ENCODE peak calls at places on chromosomes 5 and 9, in nine cellular contexts. Z is fibroblast of mammary gland; O is T-helper 1 cell; P is effector memory CD4-positive, alpha-beta T cell; Q is colonic mucosa; C is non-pigmented ciliary epithelial cell; V is heart right ventricle; E is iPS-NIHi11; H is trophoblast cell. U is an unnamed sample.

GRCh38 chr9:134286513-134287245 is 39.6 kb upstream of the RXRA start:
- DNase-seq in Z (no peak), O (no peak), P (no peak), Q (no peak), C (no peak), V (peak), E (no peak), H (no peak), U (no peak)

GRCh38 chr9:83698976-83699585 is 8.7 kb downstream of the UBQLN1 start:
- DNase-seq in Z (no peak), O (no peak), P (no peak), Q (no peak), C (no peak), V (no peak), E (no peak), H (no peak), U (no peak)

GRCh38 chr5:52269395-52269794 is 518.3 kb upstream of the ITGA1 start:
- DNase-seq in Z (no peak), O (no peak), P (no peak), Q (no peak), C (no peak), V (no peak), E (no peak), H (no peak), U (no peak)

GRCh38 chr9:4820172-4820571 is 27.4 kb downstream of the RCL1 start:
- DNase-seq in Z (no peak), O (no peak), P (no peak), Q (no peak), C (no peak), V (no peak), E (no peak), H (no peak), U (no peak)

GRCh38 chr9:108241384-108241783 is 614.4 kb downstream of the ACTL7B start:
- DNase-seq in Z (no peak), O (no peak), P (no peak), Q (no peak), C (no peak), V (no peak), E (peak), H (no peak), U (peak)

GRCh38 chr5:148974638-148975330 is 88.1 kb downstream of the SH3TC2 start:
- DNase-seq in Z (no peak), O (no peak), P (no peak), Q (no peak), C (no peak), V (no peak), E (no peak), H (peak), U (no peak)

GRCh38 chr5:158725223-158725825 is 374.4 kb downstream of the EBF1 start:
- DNase-seq in Z (peak), O (no peak), P (no peak), Q (no peak), C (no peak), V (no peak), E (no peak), H (no peak), U (no peak)

GRCh38 chr9:98879958-98880300 is 63.8 kb upstream of the COL15A1 start:
- DNase-seq in Z (no peak), O (no peak), P (no peak), Q (no peak), C (no peak), V (peak), E (no peak), H (no peak), U (no peak)

GRCh38 chr9:95770653-95771131 is 104.8 kb upstream of the ERCC6L2 start:
- DNase-seq in Z (no peak), O (no peak), P (no peak), Q (no peak), C (no peak), V (no peak), E (peak), H (peak), U (peak)

GRCh38 chr5:19531374-19531952 is 456.5 kb downstream of the CDH18 start:
- DNase-seq in Z (peak), O (no peak), P (no peak), Q (no peak), C (no peak), V (no peak), E (no peak), H (peak), U (no peak)

GRCh38 chr9:112764344-112764743 is 13.8 kb downstream of the SNX30 start:
- DNase-seq in Z (peak), O (no peak), P (no peak), Q (no peak), C (peak), V (no peak), E (no peak), H (peak), U (no peak)

GRCh38 chr9:89842267-89842768 is 237.5 kb downstream of the GADD45G start:
- DNase-seq in Z (no peak), O (no peak), P (no peak), Q (peak), C (no peak), V (no peak), E (no peak), H (no peak), U (no peak)

GRCh38 chr9:125758986-125759811 is 12.0 kb downstream of the PBX3 start:
- DNase-seq in Z (no peak), O (no peak), P (no peak), Q (no peak), C (no peak), V (peak), E (no peak), H (no peak), U (no peak)

GRCh38 chr5:68368280-68368679 is 152.7 kb downstream of the PIK3R1 start:
- DNase-seq in Z (peak), O (no peak), P (no peak), Q (no peak), C (no peak), V (no peak), E (no peak), H (no peak), U (no peak)

GRCh38 chr9:36442710-36443109 is 42.6 kb upstream of the RNF38 start:
- DNase-seq in Z (no peak), O (no peak), P (no peak), Q (no peak), C (no peak), V (no peak), E (no peak), H (no peak), U (no peak)

GRCh38 chr9:4417578-4418325 is 72.5 kb upstream of the SLC1A1 start:
- DNase-seq in Z (peak), O (no peak), P (no peak), Q (no peak), C (peak), V (no peak), E (no peak), H (peak), U (no peak)

GRCh38 chr5:96431376-96432244 is 1.4 kb downstream of the PCSK1 start:
- DNase-seq in Z (peak), O (no peak), P (no peak), Q (no peak), C (peak), V (no peak), E (peak), H (no peak), U (no peak)

GRCh38 chr5:167207081-167207480 is 1084.4 kb upstream of the WWC1 start:
- DNase-seq in Z (peak), O (no peak), P (no peak), Q (no peak), C (no peak), V (no peak), E (no peak), H (no peak), U (no peak)

GRCh38 chr9:35579130-35579529 is 25.9 kb upstream of the TESK1 start:
- DNase-seq in Z (peak), O (no peak), P (no peak), Q (no peak), C (no peak), V (no peak), E (no peak), H (no peak), U (no peak)

GRCh38 chr5:41598011-41598410 is 87.6 kb upstream of the PLCXD3 start:
- DNase-seq in Z (no peak), O (no peak), P (no peak), Q (no peak), C (peak), V (no peak), E (no peak), H (peak), U (no peak)

GRCh38 chr5:119435436-119436132 is 16.7 kb upstream of the HSD17B4 start:
- DNase-seq in Z (peak), O (peak), P (peak), Q (peak), C (no peak), V (peak), E (peak), H (peak), U (no peak)

GRCh38 chr5:71946631-71947030 is 160.6 kb upstream of the MAP1B start:
- DNase-seq in Z (no peak), O (no peak), P (no peak), Q (no peak), C (no peak), V (no peak), E (no peak), H (no peak), U (no peak)

GRCh38 chr5:33800221-33800950 is 91.4 kb downstream of the ADAMTS12 start:
- DNase-seq in Z (peak), O (no peak), P (no peak), Q (no peak), C (no peak), V (no peak), E (no peak), H (no peak), U (no peak)

GRCh38 chr5:38509185-38509584 is 47.3 kb downstream of the LIFR start:
- DNase-seq in Z (peak), O (no peak), P (no peak), Q (no peak), C (peak), V (no peak), E (no peak), H (no peak), U (no peak)

GRCh38 chr5:154159343-154159742 is 31.2 kb upstream of the GALNT10 start:
- DNase-seq in Z (peak), O (no peak), P (no peak), Q (no peak), C (no peak), V (no peak), E (no peak), H (no peak), U (no peak)

GRCh38 chr9:137615387-137615871 is 3.4 kb upstream of the EHMT1 start:
- DNase-seq in Z (no peak), O (no peak), P (no peak), Q (no peak), C (no peak), V (no peak), E (no peak), H (no peak), U (no peak)

GRCh38 chr5:79297661-79298060 is 61.7 kb downstream of the JMY start:
- DNase-seq in Z (no peak), O (no peak), P (no peak), Q (no peak), C (peak), V (no peak), E (no peak), H (no peak), U (no peak)

GRCh38 chr5:74953961-74954720 is 88.0 kb upstream of the FAM169A start:
- DNase-seq in Z (peak), O (no peak), P (no peak), Q (no peak), C (no peak), V (no peak), E (no peak), H (peak), U (no peak)

GRCh38 chr5:79069488-79070001 is at the start of the genes BHMT2 and DMGDH:
- DNase-seq in Z (peak), O (no peak), P (no peak), Q (no peak), C (no peak), V (peak), E (peak), H (no peak), U (no peak)

GRCh38 chr5:117488976-117489500 is 914.4 kb upstream of the SEMA6A start:
- DNase-seq in Z (no peak), O (no peak), P (no peak), Q (no peak), C (no peak), V (no peak), E (no peak), H (no peak), U (no peak)

GRCh38 chr5:35484241-35484640 is 133.4 kb upstream of the SPEF2 start:
- DNase-seq in Z (no peak), O (no peak), P (no peak), Q (no peak), C (no peak), V (no peak), E (no peak), H (no peak), U (no peak)

GRCh38 chr9:22134390-22134789 is 125.3 kb upstream of the CDKN2B start:
- DNase-seq in Z (no peak), O (no peak), P (no peak), Q (no peak), C (no peak), V (no peak), E (no peak), H (no peak), U (no peak)

GRCh38 chr5:449151-449550 is 6.2 kb downstream of the EXOC3 start:
- DNase-seq in Z (no peak), O (no peak), P (no peak), Q (no peak), C (no peak), V (no peak), E (no peak), H (no peak), U (no peak)

GRCh38 chr9:16825971-16826370 is 44.5 kb downstream of the BNC2 start:
- DNase-seq in Z (peak), O (no peak), P (no peak), Q (no peak), C (peak), V (no peak), E (no peak), H (no peak), U (no peak)

GRCh38 chr5:32753051-32753450 is 41.9 kb downstream of the NPR3 start:
- DNase-seq in Z (peak), O (no peak), P (no peak), Q (no peak), C (no peak), V (no peak), E (no peak), H (no peak), U (no peak)

GRCh38 chr5:143229426-143229895 is 174.0 kb downstream of the NR3C1 start:
- DNase-seq in Z (no peak), O (no peak), P (no peak), Q (no peak), C (no peak), V (no peak), E (no peak), H (no peak), U (no peak)

GRCh38 chr5:73625314-73625904 is 587 bp upstream of the ARHGEF28 start:
- DNase-seq in Z (peak), O (no peak), P (no peak), Q (no peak), C (no peak), V (no peak), E (no peak), H (no peak), U (no peak)

GRCh38 chr5:102229685-102230084 is 66.4 kb downstream of the SLCO4C1 start:
- DNase-seq in Z (no peak), O (no peak), P (no peak), Q (no peak), C (no peak), V (no peak), E (no peak), H (no peak), U (no peak)

GRCh38 chr5:43066799-43067741 is 27.0 kb upstream of the ANXA2R start:
- DNase-seq in Z (peak), O (peak), P (peak), Q (peak), C (no peak), V (peak), E (peak), H (peak), U (no peak)